ENCODE peak calls at places on chromosomes 16 and 17, in ten cellular contexts. E is A549; B is nucleus accumbens; G is activated CD4-positive, alpha-beta T cell treated with anti-CD3 and anti-CD28 coated beads for 4 hours; P is activated naive CD4-positive, alpha-beta T cell treated with anti-CD3 and anti-CD28 coated beads for 36 hours; S is Ammon's horn; Y is transverse colon; J is SW 1271; F is T follicular helper cell; C is stimulated activated CD4-positive, alpha-beta T cell treated with anti-CD3 and anti-CD28 coated beads, Interleukin-1b, Interleukin-23, amount 100 ng/mL, for 24 hours. K is an unnamed sample.

GRCh38 chr17:16493470-16494048 is 1.6 kb upstream of the LRRC75A start:
- DNase-seq in P (no peak), Y (no peak), G (no peak), B (no peak), E (no peak), S (no peak), C (no peak), F (no peak), J (no peak), K (no peak)

GRCh38 chr16:2855536-2855935 is 2.4 kb downstream of the PRSS22 start:
- DNase-seq in S (no peak), P (no peak), F (no peak), C (no peak), E (no peak), B (no peak), Y (no peak), G (no peak), J (no peak), K (no peak)

GRCh38 chr16:67243481-67243880 is 3.8 kb downstream of the FHOD1 start:
- DNase-seq in G (no peak), F (no peak), J (no peak), P (no peak), S (no peak), C (no peak), B (no peak), E (no peak), Y (no peak), K (peak; percentile 70)

GRCh38 chr16:85436636-85437160 is 176.4 kb upstream of the GSE1 start:
- DNase-seq in J (no peak), B (no peak), F (no peak), G (no peak), E (no peak), P (no peak), C (no peak), S (no peak), Y (peak; percentile 81), K (no peak)

GRCh38 chr16:57807968-57808528 is 5.8 kb upstream of the KIFC3 start:
- DNase-seq in F (peak; percentile 41), J (peak; percentile 94), Y (peak; percentile 87), S (peak; percentile 74), C (peak; percentile 50), E (peak; percentile 98), P (peak; percentile 74), B (peak; percentile 39), G (peak; percentile 61), K (peak; percentile 85)

GRCh38 chr17:7393613-7394451 is 493 bp downstream of the PLSCR3 start:
- DNase-seq in B (no peak), P (peak; percentile 53), Y (peak; percentile 51), S (no peak), F (peak; percentile 59), C (peak; percentile 48), E (no peak), J (no peak), G (peak; percentile 72), K (no peak)

GRCh38 chr16:87806608-87807546 is 41.1 kb upstream of the KLHDC4 start:
- DNase-seq in Y (peak; percentile 62), F (no peak), P (peak; percentile 88), G (peak; percentile 69), J (peak; percentile 31), E (peak; percentile 85), S (peak; percentile 65), C (peak; percentile 34), B (peak; percentile 22), K (no peak)

GRCh38 chr17:43018932-43019331 is 3.3 kb downstream of the VAT1 start:
- DNase-seq in C (no peak), B (no peak), Y (no peak), G (no peak), F (no peak), P (no peak), J (no peak), S (no peak), E (no peak), K (no peak)